ENCODE peak calls at places on chromosomes 3 and 15, in ten cellular contexts. One of them, this sample, is unnamed.

GRCh38 chr15:72227192-72227586 is 3.8 kb downstream of the PKM start:
- DNase-seq in foreskin fibroblast: peak; percentile 64
- DNase-seq in ovary: no peak
- DNase-seq in cardiac muscle cell: no peak
- DNase-seq in adrenal gland: peak; percentile 69
- DNase-seq in GM12865: peak; percentile 82
- DNase-seq in upper lobe of right lung: no peak
- DNase-seq in pancreas: no peak
- DNase-seq in brain microvascular endothelial cell: peak; percentile 73
- DNase-seq in A549: no peak
- DNase-seq in this sample: no peak

GRCh38 chr15:92869977-92870644 is 30.0 kb upstream of the CHD2 start:
- DNase-seq in foreskin fibroblast: no peak
- DNase-seq in ovary: no peak
- DNase-seq in cardiac muscle cell: no peak
- DNase-seq in adrenal gland: no peak
- DNase-seq in GM12865: no peak
- DNase-seq in upper lobe of right lung: no peak
- DNase-seq in pancreas: no peak
- DNase-seq in brain microvascular endothelial cell: no peak
- DNase-seq in A549: no peak
- DNase-seq in this sample: no peak

GRCh38 chr15:82138306-82138705 is 92.5 kb upstream of the MEX3B start:
- DNase-seq in foreskin fibroblast: no peak
- DNase-seq in ovary: no peak
- DNase-seq in cardiac muscle cell: no peak
- DNase-seq in adrenal gland: no peak
- DNase-seq in GM12865: no peak
- DNase-seq in upper lobe of right lung: no peak
- DNase-seq in pancreas: no peak
- DNase-seq in brain microvascular endothelial cell: no peak
- DNase-seq in A549: no peak
- DNase-seq in this sample: no peak

GRCh38 chr15:70701891-70702568 is 61.3 kb downstream of the UACA start:
- DNase-seq in foreskin fibroblast: no peak
- DNase-seq in ovary: no peak
- DNase-seq in cardiac muscle cell: peak; percentile 45
- DNase-seq in adrenal gland: no peak
- DNase-seq in GM12865: no peak
- DNase-seq in upper lobe of right lung: no peak
- DNase-seq in pancreas: no peak
- DNase-seq in brain microvascular endothelial cell: peak; percentile 52
- DNase-seq in A549: peak; percentile 37
- DNase-seq in this sample: no peak

GRCh38 chr3:167750273-167750971 is 14.9 kb downstream of the SERPINI1 start:
- DNase-seq in foreskin fibroblast: no peak
- DNase-seq in ovary: no peak
- DNase-seq in cardiac muscle cell: no peak
- DNase-seq in adrenal gland: no peak
- DNase-seq in GM12865: peak; percentile 71
- DNase-seq in upper lobe of right lung: no peak
- DNase-seq in pancreas: no peak
- DNase-seq in brain microvascular endothelial cell: no peak
- DNase-seq in A549: no peak
- DNase-seq in this sample: no peak

GRCh38 chr15:68310811-68311463 is 33.4 kb downstream of the FEM1B start:
- DNase-seq in foreskin fibroblast: no peak
- DNase-seq in ovary: no peak
- DNase-seq in cardiac muscle cell: no peak
- DNase-seq in adrenal gland: peak; percentile 11
- DNase-seq in GM12865: no peak
- DNase-seq in upper lobe of right lung: no peak
- DNase-seq in pancreas: no peak
- DNase-seq in brain microvascular endothelial cell: no peak
- DNase-seq in A549: no peak
- DNase-seq in this sample: no peak

GRCh38 chr3:132117642-132118041 is 82.8 kb upstream of the CPNE4 start:
- DNase-seq in foreskin fibroblast: no peak
- DNase-seq in ovary: no peak
- DNase-seq in cardiac muscle cell: no peak
- DNase-seq in adrenal gland: no peak
- DNase-seq in GM12865: no peak
- DNase-seq in upper lobe of right lung: no peak
- DNase-seq in pancreas: no peak
- DNase-seq in brain microvascular endothelial cell: no peak
- DNase-seq in A549: no peak
- DNase-seq in this sample: no peak

GRCh38 chr15:83114305-83114704 is 6.9 kb downstream of the TM6SF1 start:
- DNase-seq in foreskin fibroblast: no peak
- DNase-seq in ovary: no peak
- DNase-seq in cardiac muscle cell: no peak
- DNase-seq in adrenal gland: no peak
- DNase-seq in GM12865: no peak
- DNase-seq in upper lobe of right lung: peak; percentile 72
- DNase-seq in pancreas: no peak
- DNase-seq in brain microvascular endothelial cell: no peak
- DNase-seq in A549: no peak
- DNase-seq in this sample: no peak

GRCh38 chr3:73552700-73553099 is 72.0 kb downstream of the PDZRN3 start:
- DNase-seq in foreskin fibroblast: peak; percentile 55
- DNase-seq in ovary: no peak
- DNase-seq in cardiac muscle cell: no peak
- DNase-seq in adrenal gland: no peak
- DNase-seq in GM12865: no peak
- DNase-seq in upper lobe of right lung: no peak
- DNase-seq in pancreas: no peak
- DNase-seq in brain microvascular endothelial cell: peak; percentile 27
- DNase-seq in A549: no peak
- DNase-seq in this sample: no peak

GRCh38 chr15:33988384-33988783 is 20.1 kb downstream of the CHRM5 start:
- DNase-seq in foreskin fibroblast: peak; percentile 24
- DNase-seq in ovary: no peak
- DNase-seq in cardiac muscle cell: no peak
- DNase-seq in adrenal gland: no peak
- DNase-seq in GM12865: peak; percentile 15
- DNase-seq in upper lobe of right lung: no peak
- DNase-seq in pancreas: no peak
- DNase-seq in brain microvascular endothelial cell: peak; percentile 52
- DNase-seq in A549: no peak
- DNase-seq in this sample: no peak

GRCh38 chr15:64349375-64349774 is 6.6 kb downstream of the CSNK1G1 start:
- DNase-seq in foreskin fibroblast: no peak
- DNase-seq in ovary: no peak
- DNase-seq in cardiac muscle cell: no peak
- DNase-seq in adrenal gland: no peak
- DNase-seq in GM12865: no peak
- DNase-seq in upper lobe of right lung: no peak
- DNase-seq in pancreas: no peak
- DNase-seq in brain microvascular endothelial cell: no peak
- DNase-seq in A549: no peak
- DNase-seq in this sample: no peak

GRCh38 chr3:194369522-194370279 is at the start of gene LRRC15:
- DNase-seq in foreskin fibroblast: peak; percentile 41
- DNase-seq in ovary: no peak
- DNase-seq in cardiac muscle cell: peak; percentile 43
- DNase-seq in adrenal gland: peak; percentile 70
- DNase-seq in GM12865: no peak
- DNase-seq in upper lobe of right lung: no peak
- DNase-seq in pancreas: no peak
- DNase-seq in brain microvascular endothelial cell: peak; percentile 45
- DNase-seq in A549: peak; percentile 35
- DNase-seq in this sample: no peak

GRCh38 chr3:100777271-100777670 is 68.0 kb downstream of the TFG start:
- DNase-seq in foreskin fibroblast: peak; percentile 42
- DNase-seq in ovary: no peak
- DNase-seq in cardiac muscle cell: no peak
- DNase-seq in adrenal gland: no peak
- DNase-seq in GM12865: no peak
- DNase-seq in upper lobe of right lung: no peak
- DNase-seq in pancreas: no peak
- DNase-seq in brain microvascular endothelial cell: no peak
- DNase-seq in A549: no peak
- DNase-seq in this sample: peak; percentile 34

GRCh38 chr15:90315276-90315982 is 36.7 kb upstream of the ZNF774 start:
- DNase-seq in foreskin fibroblast: peak; percentile 51
- DNase-seq in ovary: peak; percentile 78
- DNase-seq in cardiac muscle cell: no peak
- DNase-seq in adrenal gland: peak; percentile 89
- DNase-seq in GM12865: no peak
- DNase-seq in upper lobe of right lung: no peak
- DNase-seq in pancreas: peak; percentile 66
- DNase-seq in brain microvascular endothelial cell: no peak
- DNase-seq in A549: no peak
- DNase-seq in this sample: no peak

GRCh38 chr3:169744332-169745054 is 20.4 kb downstream of the TERC start:
- DNase-seq in foreskin fibroblast: no peak
- DNase-seq in ovary: no peak
- DNase-seq in cardiac muscle cell: no peak
- DNase-seq in adrenal gland: no peak
- DNase-seq in GM12865: no peak
- DNase-seq in upper lobe of right lung: no peak
- DNase-seq in pancreas: no peak
- DNase-seq in brain microvascular endothelial cell: no peak
- DNase-seq in A549: no peak
- DNase-seq in this sample: no peak

GRCh38 chr15:40594429-40594836 is 384 bp downstream of the KNL1 start:
- DNase-seq in foreskin fibroblast: peak; percentile 32
- DNase-seq in ovary: no peak
- DNase-seq in cardiac muscle cell: peak; percentile 80
- DNase-seq in adrenal gland: peak; percentile 43
- DNase-seq in GM12865: peak; percentile 87
- DNase-seq in upper lobe of right lung: peak; percentile 81
- DNase-seq in pancreas: peak; percentile 83
- DNase-seq in brain microvascular endothelial cell: peak; percentile 42
- DNase-seq in A549: peak; percentile 54
- DNase-seq in this sample: no peak

GRCh38 chr3:126083511-126083912 is 412 bp downstream of the SLC41A3 start:
- DNase-seq in foreskin fibroblast: peak; percentile 29
- DNase-seq in ovary: peak; percentile 69
- DNase-seq in cardiac muscle cell: peak; percentile 77
- DNase-seq in adrenal gland: peak; percentile 38
- DNase-seq in GM12865: peak; percentile 65
- DNase-seq in upper lobe of right lung: peak; percentile 76
- DNase-seq in pancreas: peak; percentile 83
- DNase-seq in brain microvascular endothelial cell: no peak
- DNase-seq in A549: peak; percentile 35
- DNase-seq in this sample: no peak

GRCh38 chr3:43243590-43244587 is 42.5 kb upstream of the SNRK start:
- DNase-seq in foreskin fibroblast: peak; percentile 24
- DNase-seq in ovary: no peak
- DNase-seq in cardiac muscle cell: no peak
- DNase-seq in adrenal gland: no peak
- DNase-seq in GM12865: no peak
- DNase-seq in upper lobe of right lung: no peak
- DNase-seq in pancreas: no peak
- DNase-seq in brain microvascular endothelial cell: no peak
- DNase-seq in A549: no peak
- DNase-seq in this sample: no peak

GRCh38 chr15:68187559-68187958 is 17.6 kb downstream of the CALML4 start:
- DNase-seq in foreskin fibroblast: peak; percentile 59
- DNase-seq in ovary: peak; percentile 72
- DNase-seq in cardiac muscle cell: no peak
- DNase-seq in adrenal gland: peak; percentile 74
- DNase-seq in GM12865: no peak
- DNase-seq in upper lobe of right lung: no peak
- DNase-seq in pancreas: no peak
- DNase-seq in brain microvascular endothelial cell: peak; percentile 68
- DNase-seq in A549: no peak
- DNase-seq in this sample: peak; percentile 7

GRCh38 chr3:98534734-98535133 is 3.0 kb downstream of the GPR15 start:
- DNase-seq in foreskin fibroblast: no peak
- DNase-seq in ovary: no peak
- DNase-seq in cardiac muscle cell: no peak
- DNase-seq in adrenal gland: no peak
- DNase-seq in GM12865: no peak
- DNase-seq in upper lobe of right lung: no peak
- DNase-seq in pancreas: no peak
- DNase-seq in brain microvascular endothelial cell: no peak
- DNase-seq in A549: no peak
- DNase-seq in this sample: no peak

GRCh38 chr3:127373701-127374625 is 86.1 kb upstream of the PRR20G start:
- DNase-seq in foreskin fibroblast: no peak
- DNase-seq in ovary: peak; percentile 17
- DNase-seq in cardiac muscle cell: peak; percentile 20
- DNase-seq in adrenal gland: no peak
- DNase-seq in GM12865: peak; percentile 31
- DNase-seq in upper lobe of right lung: peak; percentile 66
- DNase-seq in pancreas: no peak
- DNase-seq in brain microvascular endothelial cell: no peak
- DNase-seq in A549: peak; percentile 3
- DNase-seq in this sample: no peak

GRCh38 chr15:23588268-23588667 is 22.8 kb downstream of the MKRN3 start:
- DNase-seq in foreskin fibroblast: no peak
- DNase-seq in ovary: no peak
- DNase-seq in cardiac muscle cell: no peak
- DNase-seq in adrenal gland: no peak
- DNase-seq in GM12865: no peak
- DNase-seq in upper lobe of right lung: no peak
- DNase-seq in pancreas: no peak
- DNase-seq in brain microvascular endothelial cell: no peak
- DNase-seq in A549: no peak
- DNase-seq in this sample: no peak
- TF ChIP-seq CTCF in foreskin fibroblast: no peak
- TF ChIP-seq CTCF in ovary: no peak
- TF ChIP-seq CTCF in cardiac muscle cell: no peak
- TF ChIP-seq CTCF in adrenal gland: no peak
- TF ChIP-seq CTCF in GM12865: no peak
- TF ChIP-seq CTCF in upper lobe of right lung: no peak
- TF ChIP-seq CTCF in pancreas: no peak
- TF ChIP-seq CTCF in brain microvascular endothelial cell: no peak
- TF ChIP-seq CTCF in A549: no peak
- TF ChIP-seq CTCF in this sample: no peak

GRCh38 chr3:180836766-180837165 is 75.7 kb upstream of the FXR1 start:
- DNase-seq in foreskin fibroblast: no peak
- DNase-seq in ovary: no peak
- DNase-seq in cardiac muscle cell: no peak
- DNase-seq in adrenal gland: no peak
- DNase-seq in GM12865: no peak
- DNase-seq in upper lobe of right lung: no peak
- DNase-seq in pancreas: no peak
- DNase-seq in brain microvascular endothelial cell: no peak
- DNase-seq in A549: no peak
- DNase-seq in this sample: no peak
- H3K4me3 ChIP-seq in foreskin fibroblast: no peak overlapping the region
- H3K4me3 ChIP-seq in ovary: no peak overlapping the region
- H3K4me3 ChIP-seq in cardiac muscle cell: no peak overlapping the region
- H3K4me3 ChIP-seq in adrenal gland: no peak overlapping the region
- H3K4me3 ChIP-seq in GM12865: no peak overlapping the region
- H3K4me3 ChIP-seq in upper lobe of right lung: no peak overlapping the region
- H3K4me3 ChIP-seq in pancreas: no peak overlapping the region
- H3K4me3 ChIP-seq in brain microvascular endothelial cell: no peak overlapping the region
- H3K4me3 ChIP-seq in A549: no peak overlapping the region
- H3K4me3 ChIP-seq in this sample: no peak overlapping the region

GRCh38 chr3:180802837-180803236 is 109.6 kb upstream of the FXR1 start:
- DNase-seq in foreskin fibroblast: no peak
- DNase-seq in ovary: no peak
- DNase-seq in cardiac muscle cell: peak; percentile 33
- DNase-seq in adrenal gland: no peak
- DNase-seq in GM12865: peak; percentile 10
- DNase-seq in upper lobe of right lung: no peak
- DNase-seq in pancreas: no peak
- DNase-seq in brain microvascular endothelial cell: peak; percentile 3
- DNase-seq in A549: no peak
- DNase-seq in this sample: no peak
- TF ChIP-seq CTCF in foreskin fibroblast: peak; percentile 46
- TF ChIP-seq CTCF in ovary: no peak
- TF ChIP-seq CTCF in cardiac muscle cell: peak; percentile 54
- TF ChIP-seq CTCF in adrenal gland: peak; percentile 29
- TF ChIP-seq CTCF in GM12865: peak; percentile 32
- TF ChIP-seq CTCF in upper lobe of right lung: peak; percentile 44
- TF ChIP-seq CTCF in pancreas: no peak
- TF ChIP-seq CTCF in brain microvascular endothelial cell: peak; percentile 50
- TF ChIP-seq CTCF in A549: peak; percentile 42
- TF ChIP-seq CTCF in this sample: peak; percentile 18

GRCh38 chr3:58568572-58569286 is 8.5 kb downstream of the FAM107A start:
- DNase-seq in foreskin fibroblast: peak; percentile 56
- DNase-seq in ovary: peak; percentile 89
- DNase-seq in cardiac muscle cell: peak; percentile 73
- DNase-seq in adrenal gland: peak; percentile 64
- DNase-seq in GM12865: peak; percentile 65
- DNase-seq in upper lobe of right lung: peak; percentile 84
- DNase-seq in pancreas: peak; percentile 79
- DNase-seq in brain microvascular endothelial cell: peak; percentile 79
- DNase-seq in A549: peak; percentile 33
- DNase-seq in this sample: no peak
- H3K4me3 ChIP-seq in foreskin fibroblast: no peak overlapping the region
- H3K4me3 ChIP-seq in ovary: no peak overlapping the region
- H3K4me3 ChIP-seq in cardiac muscle cell: no peak overlapping the region
- H3K4me3 ChIP-seq in adrenal gland: no peak overlapping the region
- H3K4me3 ChIP-seq in GM12865: no peak overlapping the region
- H3K4me3 ChIP-seq in upper lobe of right lung: no peak overlapping the region
- H3K4me3 ChIP-seq in pancreas: no peak overlapping the region
- H3K4me3 ChIP-seq in brain microvascular endothelial cell: no peak overlapping the region
- H3K4me3 ChIP-seq in A549: no peak overlapping the region
- H3K4me3 ChIP-seq in this sample: no peak overlapping the region